ENCODE peak calls at places on chromosomes 12 and 14, in five cellular contexts. Z, B, V, Y and W are unnamed samples. For H3K4me1, the result is how much of the 10 kb centered on the place peaks cover.

GRCh38 chr12:100404769-100405407 is 48.0 kb downstream of the SLC17A8 start:
- DNase-seq in B (peak), Z (peak), V (peak), Y (no peak), W (peak)

GRCh38 chr12:4252595-4252994 is 21.0 kb upstream of the CCND2 start:
- DNase-seq in Y (no peak), B (no peak), Z (no peak), V (no peak), W (no peak)

GRCh38 chr12:90084018-90084417 is 375.4 kb upstream of the ATP2B1 start:
- DNase-seq in B (peak), V (no peak), Y (no peak), Z (no peak), W (no peak)

GRCh38 chr14:92659765-92660561 is 88.5 kb downstream of the LGMN start:
- DNase-seq in V (no peak), Y (no peak), B (no peak), Z (no peak), W (peak)

GRCh38 chr14:80364274-80364673 is 153.0 kb upstream of the DIO2 start:
- DNase-seq in Y (no peak), B (peak), Z (no peak), V (peak), W (peak)

GRCh38 chr14:105146181-105146975 is 22.2 kb downstream of the JAG2 start:
- DNase-seq in Y (peak), Z (no peak), V (no peak), B (no peak), W (no peak)

GRCh38 chr14:100149789-100150611 is 9.4 kb downstream of the DEGS2 start:
- DNase-seq in B (no peak), Z (no peak), Y (no peak), V (no peak), W (no peak)

GRCh38 chr12:125889742-125890141 is 824.5 kb downstream of the AACS start:
- DNase-seq in Y (no peak), V (no peak), Z (no peak), B (no peak), W (no peak)

GRCh38 chr14:23543403-23543802 is 8.2 kb downstream of the ZFHX2 start:
- DNase-seq in V (no peak), Z (no peak), Y (no peak), B (no peak), W (no peak)

GRCh38 chr14:93458234-93458633 is 27.5 kb downstream of the UNC79 start:
- DNase-seq in Y (no peak), V (no peak), Z (no peak), B (no peak), W (no peak)

GRCh38 chr14:34633697-34634096 is 3.7 kb upstream of the SNX6 start:
- DNase-seq in V (no peak), Y (no peak), Z (no peak), B (no peak), W (no peak)

GRCh38 chr14:93984070-93984469 is 7.7 kb upstream of the ASB2 start:
- DNase-seq in Y (no peak), V (no peak), B (no peak), Z (no peak), W (no peak)

GRCh38 chr12:49057888-49058287 is 2.7 kb downstream of the KMT2D start:
- DNase-seq in B (no peak), Z (no peak), Y (no peak), V (no peak), W (no peak)

GRCh38 chr14:64727551-64728071 is 23.4 kb downstream of the PLEKHG3 start:
- DNase-seq in Z (no peak), B (no peak), V (no peak), Y (peak), W (no peak)

GRCh38 chr12:4909734-4910501 is at the start of gene KCNA1:
- DNase-seq in B (peak), Z (no peak), Y (no peak), V (no peak), W (no peak)

GRCh38 chr14:105378199-105378598 is 20.1 kb upstream of the TEX22 start:
- DNase-seq in Z (no peak), Y (no peak), B (no peak), V (no peak), W (no peak)

GRCh38 chr12:71162832-71163711 is 5.3 kb upstream of the TSPAN8 start:
- DNase-seq in Z (no peak), B (no peak), Y (no peak), V (peak), W (no peak)

GRCh38 chr12:71159260-71159659 is 1.5 kb upstream of the TSPAN8 start:
- DNase-seq in Z (no peak), B (no peak), V (peak), Y (no peak), W (no peak)

GRCh38 chr12:71161575-71161974 is 3.8 kb upstream of the TSPAN8 start:
- DNase-seq in V (no peak), Y (no peak), Z (no peak), B (no peak), W (no peak)

GRCh38 chr12:71158361-71158882 is 623 bp upstream of the TSPAN8 start:
- DNase-seq in Z (no peak), V (peak), B (no peak), Y (no peak), W (no peak)

DNA sequence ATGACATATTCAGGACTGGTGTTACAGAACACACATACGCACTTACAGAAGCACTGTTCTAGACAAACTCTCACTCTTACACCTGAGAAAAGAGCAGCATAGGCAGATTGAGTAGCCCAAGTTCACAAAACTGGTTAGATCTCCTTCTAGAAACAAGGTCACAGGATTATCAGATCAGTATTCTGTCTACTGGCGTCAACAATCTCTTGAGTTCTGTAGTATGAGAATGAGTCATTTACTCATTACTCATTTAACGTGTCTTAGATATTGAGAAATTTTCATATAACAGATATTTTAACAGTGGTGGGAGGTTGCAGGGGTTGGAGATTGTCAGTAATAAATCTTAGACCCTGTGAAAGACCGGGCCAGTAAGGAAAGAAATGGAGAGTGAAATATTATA is 2.8 kb upstream of the TSPAN8 start:
- DNase-seq in V (no peak), B (no peak), Y (no peak), Z (no peak), W (no peak)
- H3K4me1 ChIP-seq in V (half or more), B (under half), Y (under half), Z (under half), W (under half)

GRCh38 chr14:40004871-40005503 is 572.8 kb upstream of the FBXO33 start:
- DNase-seq in Y (no peak), B (no peak), Z (no peak), V (no peak), W (no peak)

DNA sequence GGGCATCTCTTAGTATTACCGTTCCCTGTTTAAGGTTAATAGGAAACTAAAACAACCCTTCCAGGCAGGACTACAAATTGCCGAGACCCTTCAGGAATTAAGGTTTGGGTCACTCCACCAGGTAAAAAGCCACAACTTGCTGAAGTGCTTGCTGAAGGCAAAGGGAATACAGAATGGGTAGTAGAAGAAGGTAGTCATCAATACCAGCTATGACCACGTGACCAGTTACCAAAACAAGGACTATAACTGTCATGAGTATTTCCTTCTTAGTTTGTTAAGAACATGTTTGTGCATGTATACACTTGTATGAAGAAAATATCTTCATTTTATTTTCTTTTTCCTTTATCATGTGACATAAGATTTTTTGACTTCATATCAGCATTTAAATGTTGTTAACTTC is 578.7 kb upstream of the FBXO33 start:
- DNase-seq in B (no peak), Y (no peak), Z (no peak), V (no peak), W (no peak)
- H3K4me1 ChIP-seq in B (under half), Y (under half), Z (under half), V (under half), W (under half)

GRCh38 chr12:57517187-57517586 is 3.1 kb downstream of the DDIT3 start:
- DNase-seq in Y (no peak), V (no peak), B (peak), Z (no peak), W (no peak)

GRCh38 chr12:57518176-57518919 is 2.0 kb downstream of the DDIT3 start:
- DNase-seq in V (no peak), Y (no peak), B (no peak), Z (no peak), W (no peak)

GRCh38 chr12:57519758-57520007 is 631 bp downstream of the DDIT3 start:
- DNase-seq in Z (no peak), Y (no peak), V (no peak), B (no peak), W (peak)

GRCh38 chr12:57520008-57520726 is at the start of gene DDIT3:
- DNase-seq in Y (peak), Z (peak), V (peak), B (peak), W (peak)

DNA sequence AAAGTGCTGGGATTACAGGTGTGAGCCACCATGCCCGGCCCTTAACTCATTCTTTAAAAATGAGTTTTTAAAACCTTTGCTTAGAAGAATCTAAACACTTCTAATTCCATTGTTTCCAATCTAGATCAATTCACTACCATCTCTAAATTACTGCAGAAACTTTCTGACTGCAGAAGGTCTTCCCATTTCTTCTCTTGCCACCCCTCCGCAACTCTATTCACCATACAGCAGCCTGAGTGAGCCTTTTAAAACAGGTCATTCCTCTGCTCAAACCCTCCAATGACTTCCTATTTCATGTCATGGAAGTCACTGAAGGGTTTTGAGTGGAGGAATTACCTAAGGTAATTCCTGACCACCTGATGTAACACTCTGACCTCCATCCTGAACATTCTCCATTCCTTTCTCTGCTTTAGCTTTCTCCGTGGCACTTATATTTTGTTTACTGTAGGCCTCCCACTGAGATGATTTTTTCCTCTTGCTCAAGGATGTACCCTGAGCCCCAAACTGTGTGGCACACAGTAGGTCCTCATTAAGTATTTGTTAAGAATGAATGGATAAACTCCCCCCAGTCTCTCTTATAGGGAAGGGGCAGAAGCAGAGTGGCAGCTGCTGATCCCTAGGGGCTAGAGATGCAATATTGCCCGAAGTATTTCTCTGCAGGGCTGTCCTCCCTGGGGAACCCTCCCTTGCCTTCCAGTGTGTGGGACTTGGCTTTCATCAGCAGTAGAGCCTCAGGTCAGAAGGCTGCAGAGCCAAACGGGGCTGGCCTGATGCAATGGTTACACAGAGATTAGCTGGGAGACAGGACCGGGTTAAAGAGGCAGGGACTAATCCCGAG is 1.2 kb downstream of the DDIT3 start:
- DNase-seq in Z (no peak), Y (peak), B (peak), V (peak), W (peak)
- H3K4me1 ChIP-seq in Z (under half), Y (under half), B (under half), V (under half), W (under half)

DNA sequence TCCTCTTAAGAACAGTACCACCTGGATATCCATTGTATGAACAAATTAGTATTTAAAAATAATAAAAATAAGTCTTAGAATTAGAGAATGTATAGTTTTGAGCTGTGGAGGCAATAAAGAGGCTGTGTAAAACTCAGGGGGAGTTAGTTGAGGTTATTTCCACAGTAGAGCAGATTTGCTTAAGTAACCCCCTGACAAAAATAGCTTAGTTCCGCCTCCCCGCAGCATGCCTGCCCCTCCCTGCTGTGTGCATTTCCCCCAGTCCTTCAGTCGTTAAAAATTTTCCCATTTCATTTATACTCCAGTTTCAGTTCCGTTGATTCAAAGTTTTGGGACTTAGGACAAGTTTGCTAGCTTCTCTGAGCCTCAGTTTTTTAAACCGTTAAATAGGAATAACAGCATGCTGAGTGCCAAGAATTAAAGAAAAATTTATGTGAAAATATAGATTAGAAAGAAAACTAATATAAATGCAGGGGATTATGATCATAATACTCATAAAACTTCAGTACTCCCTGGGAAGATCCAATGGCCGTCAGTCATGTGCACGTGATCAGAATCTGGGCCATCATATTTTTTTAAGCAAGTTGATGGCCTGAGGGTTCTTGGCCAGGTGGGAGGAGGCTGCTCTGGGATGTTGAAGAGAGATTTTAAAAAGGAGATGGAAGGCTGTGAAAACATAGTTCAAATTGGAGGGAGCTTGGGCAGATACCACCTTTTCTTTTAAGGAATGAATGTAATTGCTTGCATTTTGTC is 14.5 kb upstream of the SLC38A2 start:
- DNase-seq in Z (no peak), Y (no peak), V (no peak), B (peak), W (peak)
- H3K4me1 ChIP-seq in Z (under half), Y (under half), V (half or more), B (under half), W (half or more)

GRCh38 chr12:65935906-65936528 is 111.7 kb downstream of the HMGA2 start:
- DNase-seq in V (peak), Y (no peak), B (no peak), Z (no peak), W (no peak)

GRCh38 chr12:65937181-65937641 is 112.9 kb downstream of the HMGA2 start:
- DNase-seq in V (peak), Z (no peak), Y (no peak), B (peak), W (no peak)

GRCh38 chr12:65934480-65935115 is 110.3 kb downstream of the HMGA2 start:
- DNase-seq in Z (no peak), B (no peak), V (no peak), Y (no peak), W (no peak)

GRCh38 chr12:65937806-65938205 is 113.5 kb downstream of the HMGA2 start:
- DNase-seq in V (no peak), B (no peak), Y (no peak), Z (no peak), W (no peak)

GRCh38 chr12:65936529-65936911 is 112.2 kb downstream of the HMGA2 start:
- DNase-seq in B (no peak), Z (no peak), Y (no peak), V (no peak), W (no peak)
- H3K4me1 ChIP-seq in B (under half), Z (under half), Y (under half), V (half or more), W (under half)